ENCODE peak calls at places on chromosomes 2 and 18, in nine cellular contexts. One of them, this sample, is unnamed.

GRCh38 chr2:223697316-223697875 is 95.2 kb upstream of the SCG2 start:
- DNase-seq in fibroblast of the aortic adventitia: peak
- DNase-seq in EL: no peak
- DNase-seq in Peyer's patch: no peak
- DNase-seq in lower lobe of right lung: no peak
- DNase-seq in brain pericyte: no peak
- DNase-seq in hypothalamus: no peak
- DNase-seq in GM23248: no peak
- DNase-seq in hippocampal formation: no peak
- DNase-seq in this sample: no peak

GRCh38 chr2:24919100-24919976 is 699 bp downstream of the ADCY3 start:
- DNase-seq in EL: peak
- DNase-seq in Peyer's patch: peak
- DNase-seq in hippocampal formation: no peak
- DNase-seq in GM23248: peak
- DNase-seq in hypothalamus: peak
- DNase-seq in fibroblast of the aortic adventitia: no peak
- DNase-seq in brain pericyte: no peak
- DNase-seq in lower lobe of right lung: no peak
- DNase-seq in this sample: no peak

GRCh38 chr18:9482790-9483189 is 7.5 kb downstream of the RALBP1 start:
- DNase-seq in lower lobe of right lung: no peak
- DNase-seq in hypothalamus: no peak
- DNase-seq in GM23248: peak
- DNase-seq in brain pericyte: no peak
- DNase-seq in EL: no peak
- DNase-seq in Peyer's patch: no peak
- DNase-seq in hippocampal formation: no peak
- DNase-seq in fibroblast of the aortic adventitia: no peak
- DNase-seq in this sample: no peak

GRCh38 chr18:61333271-61333745 is at the start of gene CDH20:
- DNase-seq in fibroblast of the aortic adventitia: no peak
- DNase-seq in hypothalamus: no peak
- DNase-seq in brain pericyte: no peak
- DNase-seq in Peyer's patch: no peak
- DNase-seq in EL: no peak
- DNase-seq in hippocampal formation: no peak
- DNase-seq in lower lobe of right lung: no peak
- DNase-seq in GM23248: no peak
- DNase-seq in this sample: no peak

GRCh38 chr2:217714268-217714643 is 288.5 kb downstream of the TNS1 start:
- DNase-seq in Peyer's patch: no peak
- DNase-seq in brain pericyte: no peak
- DNase-seq in lower lobe of right lung: peak
- DNase-seq in hypothalamus: peak
- DNase-seq in GM23248: peak
- DNase-seq in EL: peak
- DNase-seq in hippocampal formation: peak
- DNase-seq in fibroblast of the aortic adventitia: peak
- DNase-seq in this sample: peak

GRCh38 chr2:137237055-137237454 is 471.7 kb downstream of the THSD7B start:
- DNase-seq in hippocampal formation: no peak
- DNase-seq in GM23248: peak
- DNase-seq in EL: peak
- DNase-seq in lower lobe of right lung: no peak
- DNase-seq in hypothalamus: no peak
- DNase-seq in fibroblast of the aortic adventitia: peak
- DNase-seq in brain pericyte: no peak
- DNase-seq in Peyer's patch: no peak
- DNase-seq in this sample: no peak

GRCh38 chr2:132515010-132515409 is 98.4 kb downstream of the GPR39 start:
- DNase-seq in hippocampal formation: no peak
- DNase-seq in lower lobe of right lung: no peak
- DNase-seq in GM23248: no peak
- DNase-seq in EL: no peak
- DNase-seq in brain pericyte: no peak
- DNase-seq in Peyer's patch: no peak
- DNase-seq in hypothalamus: no peak
- DNase-seq in fibroblast of the aortic adventitia: no peak
- DNase-seq in this sample: no peak

GRCh38 chr18:46555724-46556123 is 101.3 kb downstream of the LOXHD1 start:
- DNase-seq in Peyer's patch: no peak
- DNase-seq in lower lobe of right lung: no peak
- DNase-seq in hypothalamus: no peak
- DNase-seq in EL: peak
- DNase-seq in brain pericyte: no peak
- DNase-seq in hippocampal formation: no peak
- DNase-seq in GM23248: peak
- DNase-seq in fibroblast of the aortic adventitia: peak
- DNase-seq in this sample: peak

GRCh38 chr2:144382848-144383247 is 137.1 kb downstream of the ZEB2 start:
- DNase-seq in hippocampal formation: no peak
- DNase-seq in lower lobe of right lung: no peak
- DNase-seq in fibroblast of the aortic adventitia: no peak
- DNase-seq in GM23248: no peak
- DNase-seq in brain pericyte: no peak
- DNase-seq in EL: no peak
- DNase-seq in hypothalamus: no peak
- DNase-seq in Peyer's patch: peak
- DNase-seq in this sample: no peak